ENCODE peak calls at places on chromosomes 2 and 18, in five cellular contexts. C, L, W, Q and G are unnamed samples.

GRCh38 chr2:73279852-73280251 is 4.4 kb downstream of the FBXO41 start:
- DNase-seq in C (no peak), L (no peak), W (no peak), Q (peak), G (no peak)

GRCh38 chr2:31331156-31331555 is 83.4 kb downstream of the XDH start:
- DNase-seq in C (no peak), L (no peak), W (no peak), Q (no peak), G (no peak)

GRCh38 chr18:67776929-67777328 is 260.4 kb upstream of the DSEL start:
- DNase-seq in C (no peak), L (no peak), W (no peak), Q (no peak), G (no peak)

GRCh38 chr2:152369176-152369860 is 34.3 kb downstream of the FMNL2 start:
- DNase-seq in C (no peak), L (no peak), W (peak), Q (no peak), G (no peak)

GRCh38 chr18:73564073-73564472 is 583.6 kb downstream of the FBXO15 start:
- DNase-seq in C (no peak), L (no peak), W (no peak), Q (no peak), G (no peak)

GRCh38 chr2:29016500-29016899 is 35.4 kb downstream of the TOGARAM2 start:
- DNase-seq in C (no peak), L (no peak), W (no peak), Q (no peak), G (no peak)

GRCh38 chr2:161077367-161078210 is 82.6 kb upstream of the TANK start:
- DNase-seq in C (no peak), L (no peak), W (no peak), Q (no peak), G (no peak)

GRCh38 chr2:221915926-221916325 is 343.8 kb upstream of the EPHA4 start:
- DNase-seq in C (no peak), L (no peak), W (no peak), Q (no peak), G (no peak)

GRCh38 chr2:205778326-205778725 is 96.0 kb downstream of the NRP2 start:
- DNase-seq in C (no peak), L (no peak), W (no peak), Q (no peak), G (no peak)

GRCh38 chr18:35515460-35516130 is 17.8 kb upstream of the INO80C start:
- DNase-seq in C (no peak), L (no peak), W (no peak), Q (no peak), G (no peak)

GRCh38 chr2:132477436-132477835 is 60.8 kb downstream of the GPR39 start:
- DNase-seq in C (no peak), L (no peak), W (no peak), Q (no peak), G (no peak)

GRCh38 chr2:216687646-216688045 is 7.7 kb downstream of the IGFBP5 start:
- DNase-seq in C (peak), L (no peak), W (peak), Q (peak), G (no peak)

GRCh38 chr2:109171444-109172334 is 42.7 kb downstream of the SH3RF3 start:
- DNase-seq in C (no peak), L (peak), W (no peak), Q (no peak), G (no peak)

GRCh38 chr2:214706986-214707385 is 102.5 kb downstream of the BARD1 start:
- DNase-seq in C (no peak), L (peak), W (no peak), Q (no peak), G (no peak)

GRCh38 chr2:120748741-120749140 is 13.1 kb downstream of the GLI2 start:
- DNase-seq in C (no peak), L (no peak), W (no peak), Q (no peak), G (no peak)

GRCh38 chr2:11140492-11140891 is 14.8 kb upstream of the SLC66A3 start:
- DNase-seq in C (no peak), L (no peak), W (no peak), Q (no peak), G (no peak)

GRCh38 chr2:36413218-36413617 is 57.6 kb downstream of the CRIM1 start:
- DNase-seq in C (no peak), L (no peak), W (peak), Q (no peak), G (no peak)

GRCh38 chr18:37980556-37980955 is 415.0 kb upstream of the CELF4 start:
- DNase-seq in C (no peak), L (no peak), W (no peak), Q (no peak), G (no peak)

GRCh38 chr2:88448248-88448647 is 4.2 kb downstream of the FOXI3 start:
- DNase-seq in C (no peak), L (no peak), W (no peak), Q (no peak), G (no peak)
- TF ChIP-seq SIN3A in C (no peak), L (no peak), W (no peak), Q (no peak), G (no peak)

GRCh38 chr18:75212626-75213110 is 2.1 kb downstream of the TSHZ1 start:
- DNase-seq in C (no peak), L (no peak), W (peak), Q (no peak), G (no peak)

GRCh38 chr18:75215663-75216062 is 5.1 kb downstream of the TSHZ1 start:
- DNase-seq in C (no peak), L (no peak), W (no peak), Q (no peak), G (no peak)

GRCh38 chr18:75214766-75215515 is 4.3 kb downstream of the TSHZ1 start:
- DNase-seq in C (no peak), L (no peak), W (peak), Q (no peak), G (no peak)

GRCh38 chr18:75211721-75212625 is 1.4 kb downstream of the TSHZ1 start:
- DNase-seq in C (no peak), L (peak), W (peak), Q (peak), G (no peak)

GRCh38 chr18:75213610-75214009 is 3.0 kb downstream of the TSHZ1 start:
- DNase-seq in C (no peak), L (no peak), W (no peak), Q (no peak), G (no peak)
- H3K4me3 ChIP-seq in C (no peak), L (no peak), W (no peak), Q (no peak), G (no peak)

GRCh38 chr2:236309669-236310029 is 45.4 kb upstream of the ASB18 start:
- DNase-seq in C (no peak), L (peak), W (peak), Q (peak), G (peak)
- TF ChIP-seq SIN3A in C (no peak), L (no peak), W (no peak), Q (no peak), G (no peak)

DNA sequence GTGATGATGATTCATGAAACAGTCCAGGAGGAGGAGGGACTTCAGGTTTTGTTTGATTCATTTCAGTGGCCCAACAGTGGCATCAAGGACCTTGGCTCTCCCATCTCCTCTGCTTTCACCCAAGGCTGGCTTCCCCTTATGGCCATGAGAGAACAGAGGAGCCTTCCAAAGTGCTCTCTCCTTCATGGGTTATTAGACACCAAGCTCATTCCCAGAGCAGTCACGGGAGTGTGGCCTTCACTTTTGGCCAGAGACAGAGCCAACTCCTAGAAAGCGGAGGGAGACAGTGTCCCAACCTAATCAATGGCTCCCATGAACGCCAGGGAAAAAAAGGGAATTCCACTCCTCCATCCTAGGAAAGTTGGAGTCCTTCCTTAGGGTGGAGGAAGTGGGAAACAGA is 886 bp upstream of the DUSP28 start:
- DNase-seq in C (no peak), L (no peak), W (no peak), Q (no peak), G (no peak)
- H3K4me3 ChIP-seq in C (peak), L (peak), W (peak), Q (peak), G (peak)

DNA sequence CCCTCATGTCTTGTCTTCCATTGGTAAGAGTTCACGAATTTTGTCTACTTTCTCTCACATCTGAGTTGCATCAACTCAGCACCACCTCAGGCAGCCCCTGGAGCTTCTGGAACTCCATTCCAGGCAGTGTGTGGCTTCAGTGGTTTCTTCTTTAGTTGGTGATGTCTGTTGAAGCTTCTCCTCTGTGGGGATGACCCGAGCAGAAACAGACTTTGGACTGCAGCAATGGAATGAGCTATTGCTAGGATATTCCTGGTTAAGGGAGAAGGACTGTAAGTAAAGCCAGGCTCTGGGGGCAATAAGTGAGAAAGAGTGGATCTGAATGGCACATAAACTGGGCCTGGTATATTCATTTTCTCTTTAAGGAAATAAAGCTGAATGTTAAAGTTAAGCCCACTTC is 32.3 kb upstream of the STAT4 start:
- DNase-seq in C (no peak), L (no peak), W (no peak), Q (no peak), G (no peak)
- TF ChIP-seq SIN3A in C (no peak), L (no peak), W (no peak), Q (no peak), G (no peak)

DNA sequence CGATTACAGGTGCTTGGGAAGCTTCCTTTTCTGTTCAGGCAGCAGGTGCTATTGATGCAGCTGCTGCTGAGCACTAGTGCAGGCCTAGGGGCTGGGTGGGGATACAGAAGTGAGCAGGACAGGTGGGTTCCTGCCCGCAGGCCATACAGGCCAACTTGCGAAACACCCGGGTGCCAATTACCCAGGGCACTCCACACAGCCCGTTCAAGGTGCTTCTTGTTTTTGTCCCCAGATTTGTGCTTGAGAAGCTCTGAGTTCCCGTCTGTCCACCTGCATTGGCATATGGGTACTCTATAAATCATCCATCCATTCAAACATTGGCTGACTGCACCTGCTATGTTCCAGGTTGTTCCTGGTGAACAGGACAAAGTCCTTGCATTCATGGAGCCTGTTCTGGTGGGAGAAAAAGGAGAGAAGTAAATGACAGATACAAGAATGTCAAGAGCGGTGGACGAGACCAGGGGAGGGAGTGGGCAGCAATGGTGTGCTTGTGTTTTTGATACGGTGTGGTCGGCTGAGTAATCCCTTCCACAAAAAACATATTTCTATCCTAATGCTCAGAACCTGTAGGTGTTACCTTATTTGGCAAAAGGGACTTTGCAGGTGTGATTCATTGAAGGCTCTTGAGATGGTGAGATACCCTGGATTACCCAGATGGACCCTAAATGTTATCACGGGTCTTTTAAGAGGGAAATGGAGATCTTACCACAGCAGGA is 31.4 kb downstream of the SH3BP4 start:
- DNase-seq in C (no peak), L (no peak), W (no peak), Q (no peak), G (no peak)
- H3K4me3 ChIP-seq in C (no peak), L (no peak), W (peak), Q (no peak), G (no peak)

DNA sequence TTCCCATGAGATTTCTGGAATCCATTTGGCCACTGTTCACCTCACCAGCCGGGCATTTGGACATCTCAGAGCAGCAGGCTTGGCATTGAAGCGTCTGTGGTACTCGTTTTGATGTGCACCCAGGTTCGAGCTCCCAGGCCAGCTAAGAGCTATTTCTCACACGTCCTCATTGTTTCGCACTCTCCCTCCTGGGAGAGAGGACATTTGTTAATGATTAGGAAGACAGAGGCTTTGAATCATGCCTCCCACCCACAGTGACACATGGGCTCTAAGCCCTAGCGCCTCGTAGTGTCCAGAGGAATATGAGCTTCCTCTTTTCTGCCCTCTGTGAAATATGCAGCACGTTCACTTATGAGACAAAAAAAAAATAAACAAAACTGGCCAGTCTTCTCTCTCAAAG is 361.8 kb downstream of the RND3 start:
- DNase-seq in C (no peak), L (no peak), W (no peak), Q (no peak), G (no peak)
- TF ChIP-seq SIN3A in C (no peak), L (no peak), W (no peak), Q (no peak), G (no peak)

DNA sequence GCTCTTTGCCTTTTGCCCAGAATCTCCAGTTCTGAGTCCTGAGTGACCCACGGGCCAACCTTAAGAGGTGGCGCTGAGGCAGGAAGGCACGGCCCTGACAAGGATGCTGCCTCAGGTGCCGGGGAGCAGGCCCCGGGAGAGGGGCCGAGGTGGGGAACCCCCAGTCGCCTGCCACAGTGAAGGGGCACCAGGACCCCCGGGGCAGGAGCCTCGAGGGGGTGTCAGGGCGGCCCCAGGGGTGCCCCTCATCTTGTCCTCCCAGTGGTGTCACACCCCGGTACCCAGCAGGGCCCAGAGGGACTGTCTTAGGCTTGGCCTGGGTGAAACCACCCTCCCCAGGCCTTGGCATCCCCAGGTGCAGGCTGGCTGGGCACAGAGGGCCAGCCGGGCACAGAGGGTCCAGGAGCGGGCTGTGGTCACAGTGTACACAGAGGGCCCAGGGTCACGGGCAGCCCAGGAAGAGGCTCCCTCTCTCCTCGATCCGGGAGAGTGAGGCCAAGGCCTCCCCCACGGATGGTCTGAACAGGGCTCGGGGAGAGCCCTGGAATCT is 1.0 kb downstream of the PDCD1 start:
- DNase-seq in C (no peak), L (peak), W (no peak), Q (peak), G (no peak)
- H3K4me3 ChIP-seq in C (no peak), L (no peak), W (no peak), Q (no peak), G (no peak)